ENCODE peak calls at places on chromosomes 2 and 18, in seven cellular contexts. U is IMR-90, C is gastrocnemius medialis, H is right lobe of liver, K is heart left ventricle, W is thyroid gland, R is adrenal gland. D is an unnamed sample.

GRCh38 chr2:66024396-66024795 is 410.5 kb upstream of the MEIS1 start:
- DNase-seq in H (no peak), W (no peak), K (no peak), U (no peak), R (no peak), C (no peak), D (no peak)

GRCh38 chr2:71668326-71669057 is 215.1 kb downstream of the DYSF start:
- DNase-seq in U (no peak), W (no peak), R (no peak), H (no peak), K (no peak), C (no peak), D (no peak)

GRCh38 chr2:30109856-30110255 is 37.0 kb upstream of the YPEL5 start:
- DNase-seq in K (no peak), U (no peak), C (no peak), R (no peak), W (no peak), H (no peak), D (no peak)

GRCh38 chr2:177264209-177264538 is 353 bp downstream of the NFE2L2 start:
- DNase-seq in K (peak; percentile 62), R (no peak), W (peak; percentile 52), C (no peak), H (no peak), U (peak; percentile 36), D (peak; percentile 86)

GRCh38 chr2:132670104-132670960 is at the start of gene LYPD1:
- DNase-seq in W (peak; percentile 20), U (no peak), H (peak; percentile 72), R (peak; percentile 55), K (peak; percentile 36), C (no peak), D (no peak)

GRCh38 chr2:191961556-191961955 is 114.7 kb upstream of the CAVIN2 start:
- DNase-seq in C (no peak), W (no peak), R (no peak), K (no peak), H (no peak), U (peak; percentile 31), D (no peak)

GRCh38 chr2:62450716-62451191 is 55.2 kb downstream of the TMEM17 start:
- DNase-seq in R (no peak), W (no peak), C (no peak), H (peak; percentile 92), U (no peak), K (no peak), D (no peak)

GRCh38 chr2:62423883-62424458 is 82.0 kb downstream of the TMEM17 start:
- DNase-seq in C (no peak), U (no peak), W (peak; percentile 27), H (no peak), K (no peak), R (peak; percentile 72), D (peak; percentile 8)

GRCh38 chr2:46923011-46923669 is 7.5 kb upstream of the MCFD2 start:
- DNase-seq in R (no peak), U (no peak), K (no peak), H (no peak), W (no peak), C (no peak), D (no peak)

GRCh38 chr18:37481058-37481457 is 84.5 kb downstream of the CELF4 start:
- DNase-seq in W (no peak), K (no peak), R (no peak), C (no peak), H (no peak), U (no peak), D (no peak)

GRCh38 chr18:13622751-13623150 is 103.6 kb downstream of the FAM210A start:
- DNase-seq in R (no peak), H (no peak), W (no peak), C (no peak), K (no peak), U (no peak), D (no peak)

GRCh38 chr18:13621446-13621849 is 104.9 kb downstream of the FAM210A start:
- DNase-seq in C (no peak), R (no peak), W (no peak), U (no peak), H (no peak), K (no peak), D (no peak)

GRCh38 chr18:13620818-13621445 is 105.4 kb downstream of the FAM210A start:
- DNase-seq in U (no peak), C (no peak), W (no peak), K (no peak), H (no peak), R (peak; percentile 47), D (no peak)

GRCh38 chr18:13623348-13623747 is 103.0 kb downstream of the FAM210A start:
- DNase-seq in H (no peak), C (no peak), K (no peak), R (no peak), W (no peak), U (no peak), D (no peak)

DNA sequence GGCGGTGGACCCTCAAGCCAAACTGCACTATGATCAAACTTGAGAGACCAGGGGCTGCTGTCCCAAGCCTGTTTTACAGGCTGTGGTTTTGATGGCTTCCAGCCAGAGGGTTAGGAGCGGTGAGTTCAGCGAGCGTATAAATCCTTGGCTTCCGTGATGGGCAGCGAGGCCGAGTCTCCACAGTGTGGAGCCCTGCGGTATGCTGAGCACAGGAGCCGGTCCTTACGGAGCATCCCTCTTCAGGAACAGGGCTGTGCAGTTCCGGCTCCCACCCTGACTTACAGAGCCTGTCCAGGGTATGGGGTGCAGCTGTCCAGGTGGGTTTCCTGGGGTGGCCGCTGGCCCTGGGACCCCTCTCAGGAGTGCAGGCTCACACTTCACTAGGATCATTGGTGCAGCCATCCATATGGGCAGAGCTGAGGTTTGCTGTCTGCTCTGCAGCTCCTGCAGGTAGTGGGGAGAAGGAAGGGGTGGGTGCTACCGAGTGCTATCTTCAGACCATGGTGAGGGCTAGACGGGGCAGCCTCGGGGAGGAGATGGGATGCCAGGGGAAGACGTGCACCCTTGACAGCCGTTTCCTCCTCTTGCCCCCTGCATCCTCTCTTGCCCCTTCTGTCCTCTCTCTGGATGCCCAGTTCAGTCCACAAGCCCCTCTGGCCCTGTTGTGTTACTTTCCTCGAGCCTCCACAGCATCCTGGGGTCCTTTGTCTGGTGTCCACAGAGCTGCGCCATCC is 104.3 kb downstream of the FAM210A start:
- DNase-seq in U (no peak), W (peak; percentile 54), K (no peak), H (no peak), C (no peak), R (no peak), D (no peak)
- TF ChIP-seq POLR2A in U (no peak), W (no peak), K (no peak), H (no peak), C (no peak), R (no peak), D (no peak)

GRCh38 chr2:38213619-38214018 is 137.7 kb upstream of the CYP1B1 start:
- DNase-seq in H (no peak), K (no peak), U (no peak), R (no peak), W (no peak), C (no peak), D (no peak)
- TF ChIP-seq POLR2A in H (no peak), K (no peak), U (no peak), R (no peak), W (no peak), C (no peak), D (no peak)

DNA sequence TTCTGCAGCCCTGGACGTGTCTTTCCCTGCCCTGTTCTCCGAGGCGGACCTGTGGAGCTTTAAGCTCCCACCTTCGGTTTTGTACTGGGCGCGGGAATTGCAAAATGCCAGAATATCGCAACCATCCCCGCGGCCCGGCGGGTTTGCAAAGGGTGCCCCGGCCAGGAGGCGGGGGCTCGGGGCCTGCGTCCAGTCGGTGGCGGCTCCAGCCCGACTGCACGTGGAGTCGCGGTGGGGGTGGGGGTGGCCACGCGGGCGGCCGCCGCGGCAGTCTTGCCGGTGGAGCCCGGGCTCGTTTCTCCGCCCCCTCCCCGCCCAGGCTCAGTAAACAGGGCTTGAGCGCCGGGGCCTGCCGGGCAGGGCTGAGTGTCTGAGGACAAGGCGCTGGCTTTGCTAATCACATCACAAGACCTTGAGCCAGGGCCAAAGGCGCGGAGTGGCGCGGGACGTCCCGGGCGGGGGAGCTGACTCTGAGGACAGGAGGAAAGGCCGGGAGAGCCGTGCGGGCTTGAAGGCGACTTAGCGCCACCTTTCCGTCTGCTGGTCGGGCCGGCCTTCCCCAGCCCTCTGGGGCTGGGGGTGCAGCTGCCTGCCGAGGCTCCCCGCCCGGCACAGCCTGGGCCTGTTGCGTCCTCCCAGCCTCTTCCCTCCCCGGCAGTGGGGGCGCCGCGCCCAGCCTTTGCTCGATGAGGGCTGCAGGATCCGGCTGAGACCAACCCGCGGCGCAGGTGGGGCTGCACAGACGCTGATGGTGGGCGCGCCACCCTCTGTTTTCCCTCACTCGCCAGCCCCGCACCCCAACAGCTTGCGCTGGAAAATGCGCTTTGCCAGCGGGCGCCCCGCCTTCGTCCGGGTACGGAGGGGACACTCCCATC is 786 bp upstream of the ZFP36L2 start:
- DNase-seq in K (peak; percentile 97), R (peak; percentile 98), C (peak; percentile 97), W (peak; percentile 98), H (peak; percentile 95), U (peak; percentile 68), D (peak; percentile 91)
- TF ChIP-seq POLR2A in K (no peak), R (peak; percentile 76), C (no peak), W (peak; percentile 31), H (no peak), U (no peak), D (peak; percentile 63)

GRCh38 chr2:96325884-96326255 is 753 bp downstream of the ITPRIPL1 start:
- DNase-seq in W (no peak), R (no peak), U (no peak), K (no peak), C (no peak), H (no peak), D (no peak)
- TF ChIP-seq POLR2A in W (no peak), R (no peak), U (no peak), K (no peak), C (no peak), H (no peak), D (no peak)

DNA sequence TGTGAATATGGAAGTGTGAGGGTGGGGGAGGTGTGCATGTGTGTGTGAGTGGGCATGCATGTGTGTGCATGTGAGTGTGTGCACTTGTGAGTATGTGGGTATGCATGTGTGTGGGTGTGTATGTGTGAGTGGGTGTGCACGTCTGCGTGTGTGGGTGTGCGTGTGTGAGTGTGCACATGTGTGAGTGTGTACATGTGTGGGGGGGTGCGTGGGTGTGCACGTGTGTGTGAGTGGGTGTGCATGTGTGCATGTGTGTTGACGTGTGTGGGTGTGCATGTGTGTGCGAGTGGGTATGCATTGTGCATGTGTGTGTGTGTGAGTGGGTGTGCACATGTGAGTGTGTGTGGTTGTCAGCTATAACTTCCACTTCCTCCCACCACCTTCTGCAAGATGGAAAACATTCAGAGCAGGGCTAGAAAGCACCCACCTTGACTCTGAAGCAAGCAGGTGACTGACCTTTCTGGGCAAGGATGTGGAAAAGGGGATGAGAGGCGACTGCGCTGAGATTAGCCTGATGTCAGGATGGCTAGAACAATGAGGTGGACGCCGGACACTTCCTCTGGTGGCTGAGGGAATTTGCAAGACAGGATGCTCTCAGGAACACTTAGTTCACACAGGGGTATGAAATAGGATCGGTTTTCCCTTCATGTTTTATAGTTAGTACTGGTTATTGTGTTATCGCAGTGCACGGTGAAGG is 103.6 kb downstream of the ACKR3 start:
- DNase-seq in U (no peak), W (no peak), K (no peak), R (peak; percentile 18), C (no peak), H (no peak), D (no peak)
- TF ChIP-seq POLR2A in U (no peak), W (no peak), K (no peak), R (no peak), C (no peak), H (no peak), D (no peak)

GRCh38 chr18:75023473-75023872 is 185.5 kb downstream of the PTGR3 start:
- DNase-seq in U (no peak), K (no peak), R (no peak), C (no peak), H (no peak), W (no peak), D (no peak)
- TF ChIP-seq POLR2A in U (no peak), K (no peak), R (no peak), C (no peak), H (no peak), W (no peak), D (no peak)